ENCODE peak calls at places on chromosomes 3 and 15, in five cellular contexts. S is OCI-LY7; O is NCI-H460; J is EH; L is effector memory CD8-positive, alpha-beta T cell. E is an unnamed sample.
A peak's percentile ranks its signal among the peaks of the same experiment; 100 is the strongest.

GRCh38 chr3:122996038-122996580 is 31.5 kb downstream of the SEMA5B start:
- DNase-seq in S (no peak), O (no peak), J (no peak), L (no peak), E (no peak)

GRCh38 chr3:132164469-132165092 is 129.8 kb upstream of the CPNE4 start:
- DNase-seq in S (no peak), O (no peak), J (no peak), L (no peak), E (no peak)

GRCh38 chr3:44942202-44942921 is 33.6 kb downstream of the ZDHHC3 start:
- DNase-seq in S (no peak), O (no peak), J (peak; percentile 51), L (no peak), E (no peak)

GRCh38 chr3:186307594-186307993 is 54.4 kb downstream of the DGKG start:
- DNase-seq in S (peak; percentile 38), O (peak; percentile 25), J (peak; percentile 61), L (no peak), E (no peak)

GRCh38 chr3:146536681-146537080 is 7.7 kb downstream of the PLSCR1 start:
- DNase-seq in S (no peak), O (no peak), J (peak; percentile 48), L (no peak), E (no peak)

GRCh38 chr3:111324142-111324541 is 217.9 kb upstream of the CD96 start:
- DNase-seq in S (peak; percentile 28), O (no peak), J (no peak), L (no peak), E (no peak)

GRCh38 chr3:98770261-98771039 is 7.3 kb downstream of the ST3GAL6 start:
- DNase-seq in S (no peak), O (no peak), J (no peak), L (no peak), E (peak; percentile 9)

GRCh38 chr15:68274184-68274848 is 3.2 kb upstream of the FEM1B start:
- DNase-seq in S (no peak), O (no peak), J (no peak), L (no peak), E (no peak)

GRCh38 chr3:172516318-172517214 is 6.7 kb downstream of the TNFSF10 start:
- DNase-seq in S (no peak), O (no peak), J (peak; percentile 75), L (no peak), E (no peak)

GRCh38 chr15:38991701-38992100 is 427.1 kb upstream of the RASGRP1 start:
- DNase-seq in S (no peak), O (no peak), J (peak; percentile 34), L (no peak), E (no peak)

GRCh38 chr15:48935236-48935635 is 28.5 kb downstream of the SHC4 start:
- DNase-seq in S (no peak), O (no peak), J (peak; percentile 52), L (no peak), E (no peak)

GRCh38 chr15:45428491-45428890 is 50.1 kb upstream of the GATM start:
- DNase-seq in S (no peak), O (no peak), J (no peak), L (no peak), E (no peak)

GRCh38 chr3:196287066-196287404 is 491 bp downstream of the PCYT1A start:
- DNase-seq in S (peak; percentile 12), O (no peak), J (peak; percentile 43), L (no peak), E (peak; percentile 8)

GRCh38 chr15:60830479-60830878 is 351.5 kb upstream of the ICE2 start:
- DNase-seq in S (no peak), O (no peak), J (peak; percentile 63), L (no peak), E (no peak)

GRCh38 chr3:17740703-17741102 is 1.7 kb downstream of the TBC1D5 start:
- DNase-seq in S (peak; percentile 67), O (peak; percentile 39), J (peak; percentile 29), L (no peak), E (peak; percentile 17)

GRCh38 chr15:33089878-33090757 is 104.4 kb downstream of the FMN1 start:
- DNase-seq in S (no peak), O (no peak), J (peak; percentile 83), L (no peak), E (no peak)

GRCh38 chr3:14248477-14248848 is 69.8 kb downstream of the LSM3 start:
- DNase-seq in S (no peak), O (no peak), J (no peak), L (no peak), E (no peak)

GRCh38 chr3:187677604-187678003 is 7.4 kb upstream of the SST start:
- DNase-seq in S (no peak), O (no peak), J (peak; percentile 22), L (no peak), E (no peak)

GRCh38 chr3:17132286-17133115 is 247.7 kb downstream of the PLCL2 start:
- DNase-seq in S (no peak), O (no peak), J (no peak), L (no peak), E (no peak)

GRCh38 chr3:55523471-55523870 is 36.4 kb upstream of the WNT5A start:
- DNase-seq in S (no peak), O (no peak), J (no peak), L (no peak), E (no peak)

GRCh38 chr3:108546692-108547091 is 36.3 kb upstream of the MYH15 start:
- DNase-seq in S (no peak), O (no peak), J (no peak), L (no peak), E (no peak)

GRCh38 chr3:131303848-131304247 is 77.7 kb upstream of the NUDT16 start:
- DNase-seq in S (no peak), O (no peak), J (no peak), L (no peak), E (no peak)

GRCh38 chr15:89472785-89473256 is 23.6 kb downstream of the RHCG start:
- DNase-seq in S (peak; percentile 70), O (peak; percentile 47), J (peak; percentile 70), L (peak; percentile 15), E (peak; percentile 42)

GRCh38 chr15:31472636-31473383 is 146.2 kb downstream of the KLF13 start:
- DNase-seq in S (peak; percentile 39), O (no peak), J (peak; percentile 55), L (peak; percentile 46), E (peak; percentile 54)

GRCh38 chr3:196108075-196108743 is 26.3 kb upstream of the TFRC start:
- DNase-seq in S (no peak), O (no peak), J (no peak), L (no peak), E (no peak)